ENCODE peak calls at places on chromosomes 3 and 15, in seven cellular contexts. H is Caki2; S is activated CD4-positive, alpha-beta T cell treated with anti-CD3 and anti-CD28 coated beads for 24 hours; Q is kidney; T is ELR; C is H1; V is nucleus accumbens. R is an unnamed sample.

GRCh38 chr15:51776952-51777574 is 25.7 kb downstream of the TMOD2 start:
- DNase-seq in T (peak), Q (no peak), H (peak), S (peak), C (no peak), V (peak), R (peak)

GRCh38 chr15:75302318-75302717 is 19.7 kb downstream of the GOLGA6D start:
- DNase-seq in C (no peak), S (no peak), H (no peak), Q (no peak), V (no peak), T (no peak), R (no peak)

GRCh38 chr15:56931674-56932507 is 13.4 kb downstream of the TCF12 start:
- DNase-seq in V (no peak), C (no peak), Q (no peak), S (no peak), T (no peak), H (no peak), R (peak)

GRCh38 chr15:25883860-25884259 is 20.7 kb upstream of the ATP10A start:
- DNase-seq in T (peak), H (peak), Q (no peak), C (no peak), S (no peak), V (no peak), R (no peak)

GRCh38 chr3:52801839-52802238 is 7.2 kb downstream of the ITIH3 start:
- DNase-seq in S (no peak), H (no peak), V (no peak), Q (no peak), C (no peak), T (no peak), R (no peak)

GRCh38 chr3:15453991-15454625 is 26.7 kb downstream of the EAF1 start:
- DNase-seq in H (no peak), C (no peak), V (no peak), T (no peak), S (no peak), Q (no peak), R (no peak)

GRCh38 chr3:125692361-125692760 is 97.1 kb upstream of the OSBPL11 start:
- DNase-seq in S (no peak), C (no peak), Q (no peak), V (no peak), T (no peak), H (no peak), R (no peak)

GRCh38 chr15:101024111-101024695 is 105.0 kb downstream of the LRRK1 start:
- DNase-seq in C (no peak), Q (peak), H (no peak), T (peak), S (no peak), V (no peak), R (no peak)

GRCh38 chr15:69480932-69481331 is 28.3 kb downstream of the RPLP1 start:
- DNase-seq in T (no peak), H (peak), Q (no peak), C (no peak), V (no peak), S (no peak), R (no peak)